ENCODE peak calls at places on chromosome 12, in four cellular contexts. One of them, this sample, is unnamed.

GRCh38 chr12:15796493-15797141 is 7.4 kb upstream of the EPS8 start:
- DNase-seq in iris pigment epithelial cell: peak
- DNase-seq in Calu3: peak
- DNase-seq in lung: no peak
- DNase-seq in this sample: peak

GRCh38 chr12:121535150-121536057 is 45.4 kb downstream of the KDM2B start:
- DNase-seq in iris pigment epithelial cell: no peak
- DNase-seq in Calu3: no peak
- DNase-seq in lung: no peak
- DNase-seq in this sample: no peak

GRCh38 chr12:124381454-124382207 is 86.7 kb downstream of the RFLNA start:
- DNase-seq in iris pigment epithelial cell: peak
- DNase-seq in Calu3: peak
- DNase-seq in lung: peak
- DNase-seq in this sample: no peak

GRCh38 chr12:109737631-109738030 is 24.0 kb downstream of the FAM222A start:
- DNase-seq in iris pigment epithelial cell: no peak
- DNase-seq in Calu3: peak
- DNase-seq in lung: no peak
- DNase-seq in this sample: no peak

GRCh38 chr12:51889216-51890134 is 1.6 kb downstream of the ANKRD33 start:
- DNase-seq in iris pigment epithelial cell: no peak
- DNase-seq in Calu3: no peak
- DNase-seq in lung: no peak
- DNase-seq in this sample: no peak

GRCh38 chr12:114165921-114166320 is 199.8 kb upstream of the RBM19 start:
- DNase-seq in iris pigment epithelial cell: no peak
- DNase-seq in Calu3: no peak
- DNase-seq in lung: no peak
- DNase-seq in this sample: no peak

GRCh38 chr12:1204581-1205121 is 213.6 kb downstream of the ERC1 start:
- DNase-seq in iris pigment epithelial cell: peak
- DNase-seq in Calu3: no peak
- DNase-seq in lung: no peak
- DNase-seq in this sample: no peak

GRCh38 chr12:42278116-42278485 is 40.1 kb upstream of the YAF2 start:
- DNase-seq in iris pigment epithelial cell: peak
- DNase-seq in Calu3: no peak
- DNase-seq in lung: no peak
- DNase-seq in this sample: no peak

GRCh38 chr12:52298677-52299076 is 7.3 kb upstream of the KRT81 start:
- DNase-seq in iris pigment epithelial cell: no peak
- DNase-seq in Calu3: no peak
- DNase-seq in lung: no peak
- DNase-seq in this sample: no peak

GRCh38 chr12:110343114-110343513 is 60.4 kb downstream of the ANAPC7 start:
- DNase-seq in iris pigment epithelial cell: no peak
- DNase-seq in Calu3: no peak
- DNase-seq in lung: no peak
- DNase-seq in this sample: no peak

GRCh38 chr12:10033783-10034381 is 3.4 kb downstream of the CLEC9A start:
- DNase-seq in iris pigment epithelial cell: peak
- DNase-seq in Calu3: no peak
- DNase-seq in lung: no peak
- DNase-seq in this sample: no peak

GRCh38 chr12:132470417-132470816 is 19.5 kb upstream of the FBRSL1 start:
- DNase-seq in iris pigment epithelial cell: no peak
- DNase-seq in Calu3: no peak
- DNase-seq in lung: no peak
- DNase-seq in this sample: no peak

GRCh38 chr12:100987552-100988277 is 193.1 kb downstream of the ANO4 start:
- DNase-seq in iris pigment epithelial cell: peak
- DNase-seq in Calu3: peak
- DNase-seq in lung: no peak
- DNase-seq in this sample: peak

GRCh38 chr12:101697930-101698781 is 716 bp downstream of the CHPT1 start:
- DNase-seq in iris pigment epithelial cell: peak
- DNase-seq in Calu3: peak
- DNase-seq in lung: peak
- DNase-seq in this sample: no peak

GRCh38 chr12:9906888-9907287 is 25.3 kb downstream of the CLEC2A start:
- DNase-seq in iris pigment epithelial cell: peak
- DNase-seq in Calu3: no peak
- DNase-seq in lung: no peak
- DNase-seq in this sample: no peak

GRCh38 chr12:114499338-114499737 is 93.4 kb upstream of the TBX5 start:
- DNase-seq in iris pigment epithelial cell: no peak
- DNase-seq in Calu3: no peak
- DNase-seq in lung: no peak
- DNase-seq in this sample: no peak

GRCh38 chr12:46370792-46371717 is 1.5 kb downstream of the SLC38A2 start:
- DNase-seq in iris pigment epithelial cell: peak
- DNase-seq in Calu3: peak
- DNase-seq in lung: peak
- DNase-seq in this sample: no peak

GRCh38 chr12:120358412-120359158 is 10.4 kb downstream of the MSI1 start:
- DNase-seq in iris pigment epithelial cell: no peak
- DNase-seq in Calu3: no peak
- DNase-seq in lung: no peak
- DNase-seq in this sample: no peak

GRCh38 chr12:126944684-126945083 is 1322.3 kb upstream of the TMEM132C start:
- DNase-seq in iris pigment epithelial cell: no peak
- DNase-seq in Calu3: no peak
- DNase-seq in lung: no peak
- DNase-seq in this sample: no peak

GRCh38 chr12:116818341-116818856 is 62.8 kb downstream of the HRK start:
- DNase-seq in iris pigment epithelial cell: no peak
- DNase-seq in Calu3: no peak
- DNase-seq in lung: no peak
- DNase-seq in this sample: no peak

GRCh38 chr12:124006582-124007170 is 33.7 kb downstream of the ZNF664 start:
- DNase-seq in iris pigment epithelial cell: no peak
- DNase-seq in Calu3: no peak
- DNase-seq in lung: no peak
- DNase-seq in this sample: no peak

GRCh38 chr12:124761876-124762275 is 101.8 kb downstream of the SCARB1 start:
- DNase-seq in iris pigment epithelial cell: no peak
- DNase-seq in Calu3: peak
- DNase-seq in lung: no peak
- DNase-seq in this sample: no peak

GRCh38 chr12:43482311-43483085 is 69.5 kb downstream of the ADAMTS20 start:
- DNase-seq in iris pigment epithelial cell: no peak
- DNase-seq in Calu3: no peak
- DNase-seq in lung: no peak
- DNase-seq in this sample: no peak

GRCh38 chr12:114355389-114356088 is 50.4 kb downstream of the TBX5 start:
- DNase-seq in iris pigment epithelial cell: no peak
- DNase-seq in Calu3: no peak
- DNase-seq in lung: no peak
- DNase-seq in this sample: peak

GRCh38 chr12:65892905-65893304 is 68.6 kb downstream of the HMGA2 start:
- DNase-seq in iris pigment epithelial cell: peak
- DNase-seq in Calu3: no peak
- DNase-seq in lung: no peak
- DNase-seq in this sample: no peak

GRCh38 chr12:22406622-22407021 is 72.1 kb upstream of the ST8SIA1 start:
- DNase-seq in iris pigment epithelial cell: no peak
- DNase-seq in Calu3: no peak
- DNase-seq in lung: no peak
- DNase-seq in this sample: no peak

GRCh38 chr12:18283776-18284175 is 22.5 kb downstream of the PIK3C2G start:
- DNase-seq in iris pigment epithelial cell: no peak
- DNase-seq in Calu3: no peak
- DNase-seq in lung: no peak
- DNase-seq in this sample: no peak

GRCh38 chr12:6141048-6141447 is 16.6 kb upstream of the VWF start:
- DNase-seq in iris pigment epithelial cell: peak
- DNase-seq in Calu3: no peak
- DNase-seq in lung: peak
- DNase-seq in this sample: no peak

GRCh38 chr12:5556033-5556614 is 124.2 kb downstream of the NTF3 start:
- DNase-seq in iris pigment epithelial cell: no peak
- DNase-seq in Calu3: peak
- DNase-seq in lung: no peak
- DNase-seq in this sample: peak

GRCh38 chr12:105107176-105107496 is 395 bp upstream of the WASHC4 start:
- DNase-seq in iris pigment epithelial cell: no peak
- DNase-seq in Calu3: no peak
- DNase-seq in lung: no peak
- DNase-seq in this sample: peak

GRCh38 chr12:63844391-63845341 is at the start of gene SRGAP1:
- DNase-seq in iris pigment epithelial cell: peak
- DNase-seq in Calu3: peak
- DNase-seq in lung: peak
- DNase-seq in this sample: no peak

GRCh38 chr12:32357601-32358249 is 41.6 kb upstream of the FGD4 start:
- DNase-seq in iris pigment epithelial cell: no peak
- DNase-seq in Calu3: no peak
- DNase-seq in lung: no peak
- DNase-seq in this sample: no peak

GRCh38 chr12:101655400-101655799 is 42.0 kb upstream of the CHPT1 start:
- DNase-seq in iris pigment epithelial cell: no peak
- DNase-seq in Calu3: no peak
- DNase-seq in lung: no peak
- DNase-seq in this sample: no peak

GRCh38 chr12:128823216-128823915 is 392 bp downstream of the SLC15A4 start:
- DNase-seq in iris pigment epithelial cell: no peak
- DNase-seq in Calu3: peak
- DNase-seq in lung: peak
- DNase-seq in this sample: no peak

GRCh38 chr12:31204995-31205582 is 120.9 kb downstream of the SINHCAF start:
- DNase-seq in iris pigment epithelial cell: peak
- DNase-seq in Calu3: peak
- DNase-seq in lung: no peak
- DNase-seq in this sample: no peak

GRCh38 chr12:108914031-108914630 is 34.2 kb downstream of the DAO start:
- DNase-seq in iris pigment epithelial cell: peak
- DNase-seq in Calu3: no peak
- DNase-seq in lung: no peak
- DNase-seq in this sample: no peak

GRCh38 chr12:49236423-49236822 is 28.5 kb upstream of the TUBA1C start:
- DNase-seq in iris pigment epithelial cell: no peak
- DNase-seq in Calu3: no peak
- DNase-seq in lung: no peak
- DNase-seq in this sample: no peak